ENCODE peak calls at places on chromosome 9, in eight cellular contexts. I, P, M, Q, U, H, G and J are unnamed samples.

GRCh38 chr9:4604678-4605095 is 57.4 kb upstream of the PLPP6 start:
- DNase-seq in M (peak; percentile 48), H (peak; percentile 56), P (no peak), Q (peak; percentile 53), U (peak; percentile 69), G (peak; percentile 32), I (peak; percentile 83), J (peak; percentile 83)

GRCh38 chr9:109114670-109115069 is 5.1 kb downstream of the TMEM245 start:
- DNase-seq in M (no peak), U (peak; percentile 34), Q (no peak), I (peak; percentile 20), P (no peak), H (no peak), G (no peak), J (no peak)

GRCh38 chr9:98502311-98502975 is 206.3 kb downstream of the GABBR2 start:
- DNase-seq in M (no peak), G (no peak), P (no peak), U (no peak), Q (no peak), I (no peak), H (no peak), J (no peak)

GRCh38 chr9:34655394-34655793 is 3.4 kb downstream of the IL11RA start:
- DNase-seq in H (no peak), Q (no peak), G (no peak), M (no peak), P (no peak), U (no peak), I (no peak), J (no peak)

GRCh38 chr9:89353989-89354388 is 35.7 kb downstream of the SECISBP2 start:
- DNase-seq in U (no peak), P (no peak), H (no peak), Q (no peak), G (no peak), I (no peak), M (no peak), J (no peak)

GRCh38 chr9:110027624-110028023 is 180.3 kb downstream of the C9orf152 start:
- DNase-seq in G (no peak), H (no peak), Q (no peak), P (no peak), I (no peak), M (no peak), U (no peak), J (no peak)

GRCh38 chr9:16071400-16071799 is 518.6 kb downstream of the CCDC171 start:
- DNase-seq in U (no peak), P (no peak), H (no peak), G (no peak), Q (no peak), M (no peak), I (no peak), J (no peak)

GRCh38 chr9:114958021-114958846 is 27.8 kb upstream of the TNFSF8 start:
- DNase-seq in G (no peak), P (no peak), Q (no peak), H (peak; percentile 34), U (no peak), I (peak; percentile 48), M (no peak), J (no peak)

GRCh38 chr9:111984075-111984802 is 87.6 kb downstream of the UGCG start:
- DNase-seq in U (no peak), I (peak; percentile 56), M (no peak), G (no peak), P (no peak), H (no peak), Q (no peak), J (no peak)

GRCh38 chr9:137764981-137765380 is 112.6 kb upstream of the CACNA1B start:
- DNase-seq in G (no peak), Q (no peak), H (no peak), U (no peak), M (no peak), P (no peak), I (no peak), J (no peak)

GRCh38 chr9:84966876-84967830 is 297.6 kb downstream of the NTRK2 start:
- DNase-seq in U (peak; percentile 20), M (no peak), G (no peak), P (no peak), Q (no peak), I (peak; percentile 23), H (no peak), J (peak; percentile 15)

GRCh38 chr9:11743356-11743755 is 949.8 kb upstream of the TYRP1 start:
- DNase-seq in Q (no peak), G (no peak), M (no peak), I (no peak), U (no peak), H (no peak), P (no peak), J (no peak)

GRCh38 chr9:137255448-137256114 is 454 bp downstream of the NELFB start:
- DNase-seq in U (no peak), I (peak; percentile 66), H (no peak), P (no peak), M (no peak), Q (no peak), G (no peak), J (peak; percentile 64)

GRCh38 chr9:111945216-111945615 is 48.6 kb downstream of the UGCG start:
- DNase-seq in Q (no peak), I (peak; percentile 83), G (no peak), M (no peak), U (no peak), H (no peak), P (no peak), J (peak; percentile 56)

GRCh38 chr9:74846771-74847170 is 41.0 kb downstream of the TRPM6 start:
- DNase-seq in P (no peak), I (no peak), G (no peak), H (no peak), Q (no peak), M (no peak), U (no peak), J (no peak)

GRCh38 chr9:114317665-114318357 is 5.1 kb upstream of the ORM1 start:
- DNase-seq in G (no peak), P (no peak), M (no peak), U (no peak), H (no peak), I (no peak), Q (no peak), J (no peak)

GRCh38 chr9:83154821-83155220 is 91.9 kb upstream of the RASEF start:
- DNase-seq in H (no peak), G (no peak), P (no peak), I (peak; percentile 36), M (no peak), Q (no peak), U (no peak), J (no peak)

GRCh38 chr9:16870606-16871357 is at the start of gene BNC2:
- DNase-seq in P (no peak), H (no peak), M (no peak), Q (no peak), G (peak; percentile 73), I (no peak), U (peak; percentile 11), J (peak; percentile 68)

GRCh38 chr9:14687042-14687719 is 6.1 kb downstream of the ZDHHC21 start:
- DNase-seq in Q (no peak), I (no peak), M (no peak), U (no peak), H (no peak), P (no peak), G (no peak), J (no peak)

GRCh38 chr9:28001096-28001495 is 427.8 kb upstream of the C9orf72 start:
- DNase-seq in U (no peak), M (no peak), I (no peak), P (no peak), H (no peak), G (no peak), Q (no peak), J (no peak)

GRCh38 chr9:128057724-128058409 is 9.3 kb downstream of the NAIF1 start:
- DNase-seq in M (no peak), G (no peak), Q (no peak), U (no peak), P (no peak), I (no peak), H (no peak), J (peak; percentile 4)

GRCh38 chr9:112532427-112532826 is 45.8 kb downstream of the KIAA1958 start:
- DNase-seq in I (no peak), U (no peak), Q (no peak), H (no peak), M (no peak), P (no peak), G (peak; percentile 52), J (no peak)

GRCh38 chr9:94611638-94612068 is 18.0 kb upstream of the FBP2 start:
- DNase-seq in H (peak; percentile 2), I (peak; percentile 20), M (no peak), G (no peak), Q (no peak), P (no peak), U (no peak), J (no peak)

GRCh38 chr9:124659099-124659659 is 111.9 kb downstream of the NR6A1 start:
- DNase-seq in Q (no peak), M (peak; percentile 72), I (peak; percentile 94), H (no peak), G (peak; percentile 48), P (no peak), U (peak; percentile 82), J (peak; percentile 43)

GRCh38 chr9:35548571-35548970 is 56.5 kb upstream of the TESK1 start:
- DNase-seq in I (no peak), Q (no peak), P (no peak), H (no peak), G (no peak), M (no peak), U (no peak), J (no peak)

GRCh38 chr9:136441191-136441680 is 1.6 kb upstream of the INPP5E start:
- DNase-seq in U (no peak), G (no peak), I (no peak), H (no peak), P (no peak), Q (no peak), M (no peak), J (no peak)

GRCh38 chr9:72703574-72703973 is 182.2 kb downstream of the TMC1 start:
- DNase-seq in G (no peak), U (peak; percentile 22), H (no peak), M (no peak), I (peak; percentile 87), Q (no peak), P (no peak), J (no peak)

GRCh38 chr9:20981486-20981885 is 50.0 kb downstream of the HACD4 start:
- DNase-seq in P (no peak), M (no peak), H (no peak), G (peak; percentile 16), I (no peak), U (no peak), Q (no peak), J (no peak)